ENCODE peak calls at places on chromosomes 11 and 22, in four cellular contexts. D is colonic mucosa, X is A673, Y is lower lobe of right lung. N is an unnamed sample. For H3K36me3, the result is how much of the 10 kb centered on the place peaks cover.

GRCh38 chr11:31500560-31500959 is 8.9 kb downstream of the IMMP1L start:
- DNase-seq in D (no peak), X (peak), Y (no peak), N (no peak)

GRCh38 chr22:31139866-31140716 is at the start of gene PLA2G3:
- DNase-seq in D (peak), X (peak), Y (peak), N (no peak)

GRCh38 chr22:44368611-44369010 is 55.9 kb upstream of the SHISAL1 start:
- DNase-seq in D (no peak), X (no peak), Y (peak), N (no peak)

GRCh38 chr22:22786301-22787115 is 101.1 kb upstream of the IGLL5 start:
- DNase-seq in D (no peak), X (no peak), Y (no peak), N (no peak)

GRCh38 chr11:68313574-68314202 is 1.3 kb downstream of the LRP5 start:
- DNase-seq in D (no peak), X (peak), Y (no peak), N (no peak)

GRCh38 chr11:8867856-8868705 is 42.9 kb upstream of the AKIP1 start:
- DNase-seq in D (no peak), X (peak), Y (no peak), N (no peak)

GRCh38 chr11:99773646-99774045 is 752.9 kb downstream of the CNTN5 start:
- DNase-seq in D (no peak), X (no peak), Y (no peak), N (no peak)

GRCh38 chr22:32574957-32575893 is 100.6 kb downstream of the FBXO7 start:
- DNase-seq in D (no peak), X (no peak), Y (no peak), N (no peak)

GRCh38 chr11:93939084-93939780 is 81.9 kb upstream of the HEPHL1 start:
- DNase-seq in D (no peak), X (peak), Y (no peak), N (no peak)

GRCh38 chr22:45478108-45478771 is 24.4 kb upstream of the FBLN1 start:
- DNase-seq in D (no peak), X (no peak), Y (peak), N (no peak)

GRCh38 chr11:27420722-27421572 is 51.6 kb downstream of the LGR4 start:
- DNase-seq in D (no peak), X (no peak), Y (no peak), N (no peak)

GRCh38 chr11:78424334-78425270 is 7.0 kb upstream of the GAB2 start:
- DNase-seq in D (no peak), X (peak), Y (no peak), N (no peak)

GRCh38 chr11:114296190-114296978 is at the start of gene NNMT:
- DNase-seq in D (peak), X (no peak), Y (peak), N (no peak)

GRCh38 chr11:70420008-70420464 is 21.7 kb downstream of the CTTN start:
- DNase-seq in D (no peak), X (no peak), Y (no peak), N (no peak)

GRCh38 chr22:46688949-46689348 is 49.1 kb downstream of the CERK start:
- DNase-seq in D (peak), X (no peak), Y (no peak), N (no peak)

GRCh38 chr11:75778962-75779361 is 10.4 kb downstream of the DGAT2 start:
- DNase-seq in D (no peak), X (no peak), Y (peak), N (no peak)

GRCh38 chr11:115581871-115582639 is 77.8 kb upstream of the CADM1 start:
- DNase-seq in D (peak), X (peak), Y (no peak), N (peak)

GRCh38 chr11:102293873-102294601 is 23.2 kb upstream of the BIRC3 start:
- DNase-seq in D (no peak), X (peak), Y (no peak), N (no peak)

GRCh38 chr22:35227248-35227647 is 30.0 kb upstream of the HMGXB4 start:
- DNase-seq in D (no peak), X (no peak), Y (no peak), N (no peak)

GRCh38 chr11:112453601-112454577 is 193.2 kb upstream of the PLET1 start:
- DNase-seq in D (peak), X (peak), Y (peak), N (peak)

GRCh38 chr22:36764641-36765040 is 11.3 kb downstream of the IFT27 start:
- DNase-seq in D (no peak), X (no peak), Y (no peak), N (no peak)

GRCh38 chr22:20523118-20523983 is 15.9 kb downstream of the MED15 start:
- DNase-seq in D (no peak), X (no peak), Y (peak), N (no peak)

GRCh38 chr22:42623301-42623751 is 8.6 kb upstream of the POLDIP3 start:
- DNase-seq in D (peak), X (no peak), Y (no peak), N (no peak)

GRCh38 chr11:96706761-96707160 is 316.9 kb downstream of the JRKL start:
- DNase-seq in D (peak), X (no peak), Y (no peak), N (no peak)

GRCh38 chr11:96707273-96707672 is 317.5 kb downstream of the JRKL start:
- DNase-seq in D (no peak), X (no peak), Y (no peak), N (no peak)

GRCh38 chr11:96708469-96708868 is 318.7 kb downstream of the JRKL start:
- DNase-seq in D (no peak), X (peak), Y (no peak), N (no peak)

DNA sequence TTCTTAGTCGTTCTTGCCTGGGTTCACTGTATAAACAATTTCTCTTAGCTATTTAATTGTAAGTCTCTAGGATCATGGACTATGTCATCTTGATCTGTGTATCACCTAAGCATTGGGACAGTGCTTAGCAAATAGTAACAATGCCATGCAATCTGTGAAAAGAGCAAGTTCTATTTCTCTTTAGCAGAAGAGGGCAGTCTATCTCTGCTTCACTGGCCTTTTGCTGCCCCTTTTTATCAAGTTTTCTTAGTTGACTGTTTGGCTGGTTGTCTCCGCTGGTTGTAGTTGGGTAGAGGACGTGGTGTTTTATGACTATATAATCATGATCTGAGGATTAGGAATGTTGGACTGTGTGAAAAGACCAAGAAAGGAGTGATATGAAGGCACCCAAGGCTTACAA is 315.0 kb downstream of the JRKL start:
- DNase-seq in D (no peak), X (peak), Y (no peak), N (no peak)
- TF ChIP-seq CTCF in D (no peak), X (peak), Y (no peak), N (no peak)

GRCh38 chr11:107792049-107792443 is 66.5 kb downstream of the SLC35F2 start:
- DNase-seq in D (no peak), X (no peak), Y (no peak), N (no peak)
- H3K36me3 ChIP-seq in D (under half), X (under half), Y (under half), N (under half)

GRCh38 chr11:13043912-13044628 is 35.0 kb downstream of the RASSF10 start:
- DNase-seq in D (peak), X (no peak), Y (no peak), N (no peak)
- H3K4me3 ChIP-seq in D (no peak), X (no peak), Y (no peak), N (no peak)

GRCh38 chr11:117979481-117980211 is 6.5 kb upstream of the IL10RA start:
- DNase-seq in D (no peak), X (no peak), Y (no peak), N (no peak)

GRCh38 chr11:117978982-117979381 is 7.2 kb upstream of the IL10RA start:
- DNase-seq in D (no peak), X (no peak), Y (no peak), N (no peak)

GRCh38 chr11:117980716-117981115 is 5.5 kb upstream of the IL10RA start:
- DNase-seq in D (no peak), X (no peak), Y (no peak), N (no peak)

GRCh38 chr11:117983163-117983475 is 3.1 kb upstream of the IL10RA start:
- DNase-seq in D (peak), X (no peak), Y (no peak), N (no peak)

GRCh38 chr11:117980280-117980679 is 5.9 kb upstream of the IL10RA start:
- DNase-seq in D (peak), X (no peak), Y (no peak), N (no peak)
- TF ChIP-seq CTCF in D (no peak), X (no peak), Y (no peak), N (no peak)

GRCh38 chr11:64883575-64883974 is 5.2 kb upstream of the EHD1 start:
- DNase-seq in D (no peak), X (no peak), Y (no peak), N (no peak)
- H3K36me3 ChIP-seq in D (under half), X (under half), Y (under half), N (under half)

DNA sequence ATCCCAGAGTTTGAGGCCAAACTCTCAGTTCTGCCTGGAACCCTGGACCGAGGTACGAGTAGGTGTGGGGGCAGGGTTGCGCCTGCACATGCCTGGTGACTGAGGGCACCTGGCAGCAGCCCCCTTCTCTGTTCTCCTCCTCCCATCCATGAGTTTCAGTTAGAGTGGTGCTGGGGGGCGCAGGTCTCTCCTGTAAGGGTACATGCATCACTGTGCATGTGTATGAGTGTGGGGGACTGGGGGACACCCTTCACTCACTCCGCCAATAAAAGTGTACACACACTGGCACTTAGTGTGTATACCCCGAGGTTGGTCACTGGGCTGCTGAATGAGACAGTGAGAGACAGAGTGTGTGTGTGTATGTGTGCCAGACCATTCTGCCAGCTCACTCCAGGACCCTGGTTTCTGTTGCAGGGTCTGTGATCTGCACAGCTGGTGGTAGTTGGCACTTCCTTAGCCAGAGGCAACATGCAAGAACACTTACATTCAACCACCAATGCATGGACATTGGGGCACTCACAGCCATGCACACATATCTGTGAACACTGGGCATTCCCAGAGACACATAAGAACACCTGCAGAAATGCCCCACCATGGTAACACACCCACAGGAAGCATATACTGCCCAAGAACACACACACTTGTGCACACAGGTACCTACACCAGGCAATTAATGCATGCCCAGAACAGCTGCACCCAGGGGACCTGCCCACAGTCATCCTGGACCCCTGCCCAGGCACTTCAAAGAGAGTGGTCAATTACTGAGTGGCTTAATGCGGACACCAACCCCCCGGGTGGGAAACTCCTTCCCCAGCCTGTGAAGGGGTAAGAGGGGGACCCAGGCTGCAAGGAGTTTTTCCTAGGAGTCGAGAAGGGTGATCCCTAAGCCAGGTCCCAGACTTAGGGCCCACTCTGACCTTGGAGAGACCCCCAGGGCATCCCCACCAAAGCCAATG is 1.2 kb upstream of the NRXN2 start:
- DNase-seq in D (no peak), X (no peak), Y (no peak), N (no peak)
- H3K4me3 ChIP-seq in D (peak), X (no peak), Y (peak), N (no peak)

DNA sequence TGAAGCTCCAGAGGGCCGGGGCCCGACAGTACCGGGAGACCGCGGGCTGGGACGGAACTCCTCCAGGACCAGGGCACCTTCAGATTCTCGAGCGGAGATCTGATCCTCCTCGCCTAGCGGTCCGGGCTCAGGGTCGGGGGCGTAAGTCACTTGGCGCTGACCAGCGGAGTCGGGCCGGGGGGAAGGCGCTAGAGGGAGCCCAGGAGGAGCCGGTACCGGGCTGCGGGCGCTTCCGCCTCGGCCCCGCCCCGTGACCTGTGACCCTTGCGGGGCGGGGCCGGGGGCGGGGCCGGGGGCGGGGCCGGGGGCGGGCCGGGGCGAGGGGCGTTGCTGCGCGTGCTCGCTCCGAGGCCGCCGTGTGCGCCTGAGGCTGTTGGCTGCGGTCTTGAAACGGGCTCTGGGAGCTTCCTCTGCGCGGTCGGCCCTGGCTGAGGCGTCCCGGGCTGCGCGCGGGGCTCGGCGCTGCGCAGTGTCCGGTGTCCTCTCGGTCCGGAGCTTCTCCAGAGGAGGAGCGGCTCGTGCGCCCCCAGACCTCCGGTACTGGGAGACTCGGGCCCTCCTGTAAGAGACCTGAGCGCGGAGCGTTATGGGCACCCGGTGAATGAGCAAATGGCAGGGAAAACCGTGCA is at the start of gene ARSA:
- DNase-seq in D (peak), X (peak), Y (peak), N (peak)
- TF ChIP-seq CTCF in D (no peak), X (peak), Y (peak), N (peak)

GRCh38 chr22:19068784-19069271 is 53.4 kb downstream of the DGCR2 start:
- DNase-seq in D (no peak), X (no peak), Y (no peak), N (no peak)
- H3K36me3 ChIP-seq in D (under half), X (under half), Y (half or more), N (half or more)

GRCh38 chr22:38984224-38984623 is 2.1 kb downstream of the APOBEC3B start:
- DNase-seq in D (no peak), X (no peak), Y (no peak), N (no peak)

GRCh38 chr22:38986629-38987028 is 4.5 kb downstream of the APOBEC3B start:
- DNase-seq in D (no peak), X (no peak), Y (no peak), N (no peak)

GRCh38 chr22:38981005-38981658 is 1.0 kb upstream of the APOBEC3B start:
- DNase-seq in D (peak), X (peak), Y (no peak), N (no peak)

GRCh38 chr22:38982008-38982927 is at the start of gene APOBEC3B:
- DNase-seq in D (peak), X (peak), Y (peak), N (no peak)

GRCh38 chr22:38981659-38982007 is 514 bp upstream of the APOBEC3B start:
- DNase-seq in D (no peak), X (peak), Y (no peak), N (no peak)
- H3K4me3 ChIP-seq in D (no peak), X (peak), Y (peak), N (no peak)

GRCh38 chr11:108522318-108522717 is 24.1 kb upstream of the POGLUT3 start:
- DNase-seq in D (no peak), X (no peak), Y (no peak), N (no peak)

GRCh38 chr11:108530426-108530825 is 32.2 kb upstream of the POGLUT3 start:
- DNase-seq in D (no peak), X (no peak), Y (no peak), N (no peak)

GRCh38 chr11:108525161-108525560 is 27.0 kb upstream of the POGLUT3 start:
- DNase-seq in D (no peak), X (no peak), Y (no peak), N (no peak)

GRCh38 chr11:108524422-108524821 is 26.2 kb upstream of the POGLUT3 start:
- DNase-seq in D (no peak), X (no peak), Y (no peak), N (no peak)

DNA sequence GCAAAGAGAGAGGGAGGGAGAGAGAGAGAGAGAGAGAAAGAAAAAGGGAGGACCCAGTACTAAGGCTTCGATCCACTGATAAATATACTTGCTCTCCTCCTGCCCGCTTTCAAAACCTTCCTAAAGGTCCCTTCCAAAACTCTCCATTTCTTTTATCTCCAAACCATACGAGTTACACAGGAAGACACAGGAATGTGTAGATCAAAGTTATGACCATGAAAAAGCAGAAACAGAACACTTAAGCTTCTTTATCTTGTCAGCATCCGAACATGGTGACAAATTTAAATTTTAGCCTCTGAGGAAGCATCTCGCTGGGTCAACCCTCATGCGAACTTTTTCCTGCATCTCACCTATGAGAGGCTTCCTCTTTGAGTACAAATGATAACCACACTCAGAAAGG is 29.2 kb upstream of the POGLUT3 start:
- DNase-seq in D (no peak), X (no peak), Y (no peak), N (no peak)
- TF ChIP-seq CTCF in D (no peak), X (no peak), Y (no peak), N (no peak)